ENCODE peak calls at places on chromosomes 5 and 9, in seven cellular contexts. One of them, this sample, is unnamed.

GRCh38 chr5:108003178-108003577 is 332.4 kb upstream of the EFNA5 start:
- DNase-seq in body of pancreas: no peak
- DNase-seq in EL: peak; percentile 68
- DNase-seq in neural crest cell: no peak
- DNase-seq in hepatic stellate cell: peak; percentile 22
- DNase-seq in AG09309: peak; percentile 4
- DNase-seq in effector memory CD4-positive, alpha-beta T cell: no peak
- DNase-seq in this sample: peak; percentile 24

GRCh38 chr5:135593886-135594285 is 15.1 kb upstream of the CXCL14 start:
- DNase-seq in effector memory CD4-positive, alpha-beta T cell: no peak
- DNase-seq in AG09309: no peak
- DNase-seq in hepatic stellate cell: no peak
- DNase-seq in body of pancreas: no peak
- DNase-seq in EL: no peak
- DNase-seq in neural crest cell: no peak
- DNase-seq in this sample: no peak

GRCh38 chr9:83346655-83347393 is 191.4 kb downstream of the FRMD3 start:
- DNase-seq in body of pancreas: no peak
- DNase-seq in neural crest cell: no peak
- DNase-seq in AG09309: no peak
- DNase-seq in hepatic stellate cell: no peak
- DNase-seq in EL: no peak
- DNase-seq in effector memory CD4-positive, alpha-beta T cell: no peak
- DNase-seq in this sample: no peak

GRCh38 chr5:112245616-112246015 is 173.5 kb downstream of the EPB41L4A start:
- DNase-seq in AG09309: no peak
- DNase-seq in EL: no peak
- DNase-seq in body of pancreas: no peak
- DNase-seq in neural crest cell: no peak
- DNase-seq in effector memory CD4-positive, alpha-beta T cell: no peak
- DNase-seq in hepatic stellate cell: no peak
- DNase-seq in this sample: no peak

GRCh38 chr5:108259306-108259705 is 122.6 kb downstream of the FBXL17 start:
- DNase-seq in effector memory CD4-positive, alpha-beta T cell: no peak
- DNase-seq in neural crest cell: no peak
- DNase-seq in body of pancreas: peak; percentile 16
- DNase-seq in hepatic stellate cell: no peak
- DNase-seq in EL: peak; percentile 34
- DNase-seq in AG09309: no peak
- DNase-seq in this sample: no peak

GRCh38 chr5:3333836-3334235 is 261.8 kb upstream of the IRX1 start:
- DNase-seq in neural crest cell: no peak
- DNase-seq in body of pancreas: no peak
- DNase-seq in AG09309: no peak
- DNase-seq in hepatic stellate cell: no peak
- DNase-seq in EL: no peak
- DNase-seq in effector memory CD4-positive, alpha-beta T cell: no peak
- DNase-seq in this sample: no peak

GRCh38 chr5:91077623-91078022 is 305.5 kb downstream of the ARRDC3 start:
- DNase-seq in body of pancreas: no peak
- DNase-seq in effector memory CD4-positive, alpha-beta T cell: no peak
- DNase-seq in hepatic stellate cell: no peak
- DNase-seq in AG09309: no peak
- DNase-seq in neural crest cell: no peak
- DNase-seq in EL: no peak
- DNase-seq in this sample: no peak

GRCh38 chr5:122311888-122312669 is at the start of gene SNCAIP:
- DNase-seq in AG09309: no peak
- DNase-seq in EL: peak; percentile 59
- DNase-seq in body of pancreas: peak; percentile 20
- DNase-seq in effector memory CD4-positive, alpha-beta T cell: no peak
- DNase-seq in neural crest cell: peak; percentile 47
- DNase-seq in hepatic stellate cell: peak; percentile 19
- DNase-seq in this sample: no peak

GRCh38 chr9:127493592-127494303 is 42.4 kb downstream of the LRSAM1 start:
- DNase-seq in effector memory CD4-positive, alpha-beta T cell: no peak
- DNase-seq in neural crest cell: no peak
- DNase-seq in hepatic stellate cell: no peak
- DNase-seq in AG09309: no peak
- DNase-seq in EL: no peak
- DNase-seq in body of pancreas: no peak
- DNase-seq in this sample: no peak

GRCh38 chr9:127406799-127407504 is 10.0 kb downstream of the SLC2A8 start:
- DNase-seq in neural crest cell: no peak
- DNase-seq in hepatic stellate cell: no peak
- DNase-seq in body of pancreas: no peak
- DNase-seq in EL: no peak
- DNase-seq in effector memory CD4-positive, alpha-beta T cell: no peak
- DNase-seq in AG09309: no peak
- DNase-seq in this sample: no peak

GRCh38 chr9:34363619-34364351 is 12.9 kb downstream of the MYORG start:
- DNase-seq in AG09309: no peak
- DNase-seq in effector memory CD4-positive, alpha-beta T cell: no peak
- DNase-seq in EL: no peak
- DNase-seq in hepatic stellate cell: no peak
- DNase-seq in body of pancreas: no peak
- DNase-seq in neural crest cell: no peak
- DNase-seq in this sample: no peak

GRCh38 chr5:4198461-4198860 is 602.8 kb downstream of the IRX1 start:
- DNase-seq in body of pancreas: no peak
- DNase-seq in effector memory CD4-positive, alpha-beta T cell: no peak
- DNase-seq in EL: no peak
- DNase-seq in hepatic stellate cell: no peak
- DNase-seq in AG09309: no peak
- DNase-seq in neural crest cell: no peak
- DNase-seq in this sample: no peak

GRCh38 chr5:143016777-143017374 is 246.7 kb downstream of the ARHGAP26 start:
- DNase-seq in effector memory CD4-positive, alpha-beta T cell: peak; percentile 5
- DNase-seq in EL: peak; percentile 58
- DNase-seq in AG09309: no peak
- DNase-seq in hepatic stellate cell: peak; percentile 21
- DNase-seq in neural crest cell: peak; percentile 13
- DNase-seq in body of pancreas: peak; percentile 32
- DNase-seq in this sample: no peak

GRCh38 chr5:143713331-143714032 is 98.5 kb upstream of the HMHB1 start:
- DNase-seq in AG09309: peak; percentile 33
- DNase-seq in body of pancreas: no peak
- DNase-seq in neural crest cell: no peak
- DNase-seq in EL: no peak
- DNase-seq in hepatic stellate cell: no peak
- DNase-seq in effector memory CD4-positive, alpha-beta T cell: no peak
- DNase-seq in this sample: peak; percentile 47

GRCh38 chr5:147857302-147858129 is 21.0 kb upstream of the SCGB3A2 start:
- DNase-seq in effector memory CD4-positive, alpha-beta T cell: no peak
- DNase-seq in hepatic stellate cell: peak; percentile 22
- DNase-seq in neural crest cell: peak; percentile 75
- DNase-seq in EL: peak; percentile 44
- DNase-seq in body of pancreas: peak; percentile 82
- DNase-seq in AG09309: peak; percentile 29
- DNase-seq in this sample: peak; percentile 21

GRCh38 chr5:73312146-73312871 is 136.3 kb downstream of the FOXD1 start:
- DNase-seq in AG09309: peak; percentile 88
- DNase-seq in neural crest cell: no peak
- DNase-seq in EL: peak; percentile 95
- DNase-seq in hepatic stellate cell: peak; percentile 81
- DNase-seq in body of pancreas: no peak
- DNase-seq in effector memory CD4-positive, alpha-beta T cell: no peak
- DNase-seq in this sample: no peak

GRCh38 chr5:147098233-147098790 is 136.5 kb upstream of the STK32A start:
- DNase-seq in neural crest cell: peak; percentile 51
- DNase-seq in body of pancreas: peak; percentile 51
- DNase-seq in EL: peak; percentile 62
- DNase-seq in AG09309: peak; percentile 21
- DNase-seq in effector memory CD4-positive, alpha-beta T cell: no peak
- DNase-seq in hepatic stellate cell: peak; percentile 14
- DNase-seq in this sample: peak; percentile 11

GRCh38 chr5:168737066-168737465 is 157.9 kb upstream of the PANK3 start:
- DNase-seq in effector memory CD4-positive, alpha-beta T cell: no peak
- DNase-seq in neural crest cell: no peak
- DNase-seq in hepatic stellate cell: no peak
- DNase-seq in AG09309: no peak
- DNase-seq in body of pancreas: no peak
- DNase-seq in EL: no peak
- DNase-seq in this sample: no peak

GRCh38 chr5:138603521-138603920 is 28.3 kb upstream of the HSPA9 start:
- DNase-seq in hepatic stellate cell: no peak
- DNase-seq in body of pancreas: no peak
- DNase-seq in neural crest cell: no peak
- DNase-seq in EL: peak; percentile 44
- DNase-seq in AG09309: no peak
- DNase-seq in effector memory CD4-positive, alpha-beta T cell: no peak
- DNase-seq in this sample: no peak

GRCh38 chr9:101739311-101739710 is 864 bp upstream of the GRIN3A start:
- DNase-seq in hepatic stellate cell: no peak
- DNase-seq in EL: no peak
- DNase-seq in effector memory CD4-positive, alpha-beta T cell: no peak
- DNase-seq in AG09309: no peak
- DNase-seq in neural crest cell: no peak
- DNase-seq in body of pancreas: no peak
- DNase-seq in this sample: no peak

GRCh38 chr5:115963566-115963965 is 1.3 kb downstream of the LVRN start:
- DNase-seq in effector memory CD4-positive, alpha-beta T cell: no peak
- DNase-seq in AG09309: no peak
- DNase-seq in EL: no peak
- DNase-seq in body of pancreas: no peak
- DNase-seq in hepatic stellate cell: no peak
- DNase-seq in neural crest cell: no peak
- DNase-seq in this sample: no peak

GRCh38 chr5:129652353-129653138 is 95.3 kb upstream of the MINAR2 start:
- DNase-seq in AG09309: no peak
- DNase-seq in effector memory CD4-positive, alpha-beta T cell: no peak
- DNase-seq in EL: no peak
- DNase-seq in body of pancreas: no peak
- DNase-seq in hepatic stellate cell: no peak
- DNase-seq in neural crest cell: no peak
- DNase-seq in this sample: no peak

GRCh38 chr5:18744441-18744840 is 1110.2 kb downstream of the TAF11L14 start:
- DNase-seq in body of pancreas: no peak
- DNase-seq in hepatic stellate cell: no peak
- DNase-seq in AG09309: no peak
- DNase-seq in effector memory CD4-positive, alpha-beta T cell: no peak
- DNase-seq in EL: no peak
- DNase-seq in neural crest cell: no peak
- DNase-seq in this sample: no peak

GRCh38 chr5:138737494-138738265 is 15.5 kb upstream of the CTNNA1 start:
- DNase-seq in effector memory CD4-positive, alpha-beta T cell: no peak
- DNase-seq in body of pancreas: no peak
- DNase-seq in AG09309: no peak
- DNase-seq in hepatic stellate cell: no peak
- DNase-seq in EL: no peak
- DNase-seq in neural crest cell: no peak
- DNase-seq in this sample: no peak

GRCh38 chr5:124732349-124732875 is 14.0 kb downstream of the ZNF608 start:
- DNase-seq in hepatic stellate cell: no peak
- DNase-seq in neural crest cell: no peak
- DNase-seq in EL: no peak
- DNase-seq in AG09309: no peak
- DNase-seq in body of pancreas: no peak
- DNase-seq in effector memory CD4-positive, alpha-beta T cell: no peak
- DNase-seq in this sample: no peak

GRCh38 chr9:86355814-86356213 is 1.6 kb upstream of the TUT7 start:
- DNase-seq in hepatic stellate cell: no peak
- DNase-seq in effector memory CD4-positive, alpha-beta T cell: no peak
- DNase-seq in EL: no peak
- DNase-seq in AG09309: no peak
- DNase-seq in neural crest cell: no peak
- DNase-seq in body of pancreas: no peak
- DNase-seq in this sample: no peak

This sample was measured in GM04504.